ENCODE peak calls at places on chromosomes 16 and 17, in four cellular contexts. One of them, this sample, is unnamed.

GRCh38 chr17:48037036-48037881 is at the start of gene COPZ2:
- DNase-seq in Caco-2: no peak
- DNase-seq in CD4-positive, alpha-beta T cell: peak
- DNase-seq in mammary epithelial cell: no peak
- DNase-seq in this sample: no peak

GRCh38 chr16:77905356-77905920 is 116.9 kb upstream of the CLEC3A start:
- DNase-seq in Caco-2: no peak
- DNase-seq in CD4-positive, alpha-beta T cell: no peak
- DNase-seq in mammary epithelial cell: no peak
- DNase-seq in this sample: no peak

GRCh38 chr17:58585554-58585953 is 71.1 kb upstream of the MTMR4 start:
- DNase-seq in Caco-2: no peak
- DNase-seq in CD4-positive, alpha-beta T cell: no peak
- DNase-seq in mammary epithelial cell: no peak
- DNase-seq in this sample: no peak

GRCh38 chr17:1340371-1340770 is 59.7 kb downstream of the YWHAE start:
- DNase-seq in Caco-2: no peak
- DNase-seq in CD4-positive, alpha-beta T cell: no peak
- DNase-seq in mammary epithelial cell: no peak
- DNase-seq in this sample: no peak

GRCh38 chr16:22191966-22192260 is 14.2 kb upstream of the EEF2K start:
- DNase-seq in Caco-2: no peak
- DNase-seq in CD4-positive, alpha-beta T cell: no peak
- DNase-seq in mammary epithelial cell: peak
- DNase-seq in this sample: no peak

GRCh38 chr17:81322271-81323082 is 27.4 kb upstream of the SLC38A10 start:
- DNase-seq in Caco-2: no peak
- DNase-seq in CD4-positive, alpha-beta T cell: peak
- DNase-seq in mammary epithelial cell: no peak
- DNase-seq in this sample: no peak

GRCh38 chr16:3007957-3008748 is 4.6 kb upstream of the CLDN9 start:
- DNase-seq in Caco-2: peak
- DNase-seq in CD4-positive, alpha-beta T cell: no peak
- DNase-seq in mammary epithelial cell: no peak
- DNase-seq in this sample: no peak

GRCh38 chr16:23280483-23280967 is 21.6 kb upstream of the SCNN1B start:
- DNase-seq in Caco-2: no peak
- DNase-seq in CD4-positive, alpha-beta T cell: no peak
- DNase-seq in mammary epithelial cell: peak
- DNase-seq in this sample: no peak

GRCh38 chr17:38444151-38444550 is 15.9 kb downstream of the ARHGAP23 start:
- DNase-seq in Caco-2: peak
- DNase-seq in CD4-positive, alpha-beta T cell: peak
- DNase-seq in mammary epithelial cell: peak
- DNase-seq in this sample: no peak

GRCh38 chr16:83952587-83952939 is 477 bp upstream of the OSGIN1 start:
- DNase-seq in Caco-2: no peak
- DNase-seq in CD4-positive, alpha-beta T cell: no peak
- DNase-seq in mammary epithelial cell: no peak
- DNase-seq in this sample: no peak

GRCh38 chr16:23597003-23597756 is 1.1 kb upstream of the NDUFAB1 start:
- DNase-seq in Caco-2: peak
- DNase-seq in CD4-positive, alpha-beta T cell: no peak
- DNase-seq in mammary epithelial cell: no peak
- DNase-seq in this sample: no peak

GRCh38 chr17:38585805-38586529 is 19.8 kb downstream of the SRCIN1 start:
- DNase-seq in Caco-2: no peak
- DNase-seq in CD4-positive, alpha-beta T cell: no peak
- DNase-seq in mammary epithelial cell: no peak
- DNase-seq in this sample: no peak

GRCh38 chr16:85759136-85759535 is 8.2 kb upstream of the C16orf74 start:
- DNase-seq in Caco-2: no peak
- DNase-seq in CD4-positive, alpha-beta T cell: no peak
- DNase-seq in mammary epithelial cell: no peak
- DNase-seq in this sample: no peak

GRCh38 chr16:56558024-56558747 is 6.7 kb upstream of the MT4 start:
- DNase-seq in Caco-2: no peak
- DNase-seq in CD4-positive, alpha-beta T cell: no peak
- DNase-seq in mammary epithelial cell: peak
- DNase-seq in this sample: no peak

GRCh38 chr17:58324409-58325288 is 3.9 kb downstream of the TSPOAP1 start:
- DNase-seq in Caco-2: no peak
- DNase-seq in CD4-positive, alpha-beta T cell: no peak
- DNase-seq in mammary epithelial cell: no peak
- DNase-seq in this sample: no peak

GRCh38 chr16:67881557-67882220 is 3.0 kb upstream of the NRN1L start:
- DNase-seq in Caco-2: no peak
- DNase-seq in CD4-positive, alpha-beta T cell: no peak
- DNase-seq in mammary epithelial cell: no peak
- DNase-seq in this sample: no peak

GRCh38 chr16:57107324-57107922 is 15.0 kb downstream of the CPNE2 start:
- DNase-seq in Caco-2: no peak
- DNase-seq in CD4-positive, alpha-beta T cell: no peak
- DNase-seq in mammary epithelial cell: no peak
- DNase-seq in this sample: no peak

GRCh38 chr17:65254166-65254565 is 117.0 kb downstream of the RGS9 start:
- DNase-seq in Caco-2: no peak
- DNase-seq in CD4-positive, alpha-beta T cell: no peak
- DNase-seq in mammary epithelial cell: no peak
- DNase-seq in this sample: no peak

GRCh38 chr16:1271380-1271749 is 15.5 kb downstream of the TPSD1 start:
- DNase-seq in Caco-2: no peak
- DNase-seq in CD4-positive, alpha-beta T cell: no peak
- DNase-seq in mammary epithelial cell: no peak
- DNase-seq in this sample: no peak

GRCh38 chr17:49414271-49414621 is 436 bp downstream of the PHB1 start:
- DNase-seq in Caco-2: peak
- DNase-seq in CD4-positive, alpha-beta T cell: no peak
- DNase-seq in mammary epithelial cell: no peak
- DNase-seq in this sample: no peak

GRCh38 chr17:66944365-66945203 is 19.9 kb upstream of the CACNG4 start:
- DNase-seq in Caco-2: no peak
- DNase-seq in CD4-positive, alpha-beta T cell: no peak
- DNase-seq in mammary epithelial cell: no peak
- DNase-seq in this sample: no peak

GRCh38 chr17:42055496-42055895 is 5.1 kb upstream of the C17orf113 start:
- DNase-seq in Caco-2: no peak
- DNase-seq in CD4-positive, alpha-beta T cell: no peak
- DNase-seq in mammary epithelial cell: no peak
- DNase-seq in this sample: no peak

GRCh38 chr16:3756113-3756512 is 38.8 kb upstream of the TRAP1 start:
- DNase-seq in Caco-2: no peak
- DNase-seq in CD4-positive, alpha-beta T cell: no peak
- DNase-seq in mammary epithelial cell: no peak
- DNase-seq in this sample: no peak

GRCh38 chr17:78882546-78883089 is 20.4 kb downstream of the CEP295NL start:
- DNase-seq in Caco-2: no peak
- DNase-seq in CD4-positive, alpha-beta T cell: no peak
- DNase-seq in mammary epithelial cell: no peak
- DNase-seq in this sample: no peak

GRCh38 chr16:84932691-84933090 is 78.6 kb downstream of the ZDHHC7 start:
- DNase-seq in Caco-2: no peak
- DNase-seq in CD4-positive, alpha-beta T cell: no peak
- DNase-seq in mammary epithelial cell: no peak
- DNase-seq in this sample: no peak

GRCh38 chr16:3878610-3879009 is 1.9 kb downstream of the CREBBP start:
- DNase-seq in Caco-2: no peak
- DNase-seq in CD4-positive, alpha-beta T cell: no peak
- DNase-seq in mammary epithelial cell: no peak
- DNase-seq in this sample: no peak

GRCh38 chr17:44996304-44996703 is 28.2 kb upstream of the C1QL1 start:
- DNase-seq in Caco-2: no peak
- DNase-seq in CD4-positive, alpha-beta T cell: no peak
- DNase-seq in mammary epithelial cell: no peak
- DNase-seq in this sample: no peak

GRCh38 chr17:42571435-42572225 is 4.7 kb downstream of the MLX start:
- DNase-seq in Caco-2: no peak
- DNase-seq in CD4-positive, alpha-beta T cell: no peak
- DNase-seq in mammary epithelial cell: no peak
- DNase-seq in this sample: no peak

GRCh38 chr16:9846362-9847099 is 335.7 kb downstream of the GRIN2A start:
- DNase-seq in Caco-2: no peak
- DNase-seq in CD4-positive, alpha-beta T cell: no peak
- DNase-seq in mammary epithelial cell: no peak
- DNase-seq in this sample: no peak

GRCh38 chr17:7380321-7380720 is 568 bp upstream of the TNK1 start:
- DNase-seq in Caco-2: no peak
- DNase-seq in CD4-positive, alpha-beta T cell: no peak
- DNase-seq in mammary epithelial cell: no peak
- DNase-seq in this sample: no peak

GRCh38 chr16:57938936-57939871 is 31.7 kb downstream of the CNGB1 start:
- DNase-seq in Caco-2: no peak
- DNase-seq in CD4-positive, alpha-beta T cell: no peak
- DNase-seq in mammary epithelial cell: peak
- DNase-seq in this sample: no peak

GRCh38 chr17:2416010-2416734 is 15.3 kb upstream of the MNT start:
- DNase-seq in Caco-2: peak
- DNase-seq in CD4-positive, alpha-beta T cell: peak
- DNase-seq in mammary epithelial cell: peak
- DNase-seq in this sample: peak

GRCh38 chr16:45454-45853 is 8.0 kb downstream of the POLR3K start:
- DNase-seq in Caco-2: no peak
- DNase-seq in CD4-positive, alpha-beta T cell: no peak
- DNase-seq in mammary epithelial cell: no peak
- DNase-seq in this sample: no peak

GRCh38 chr16:44655-45054 is 8.8 kb downstream of the POLR3K start:
- DNase-seq in Caco-2: no peak
- DNase-seq in CD4-positive, alpha-beta T cell: no peak
- DNase-seq in mammary epithelial cell: no peak
- DNase-seq in this sample: no peak

GRCh38 chr16:43294-43693 is 10.1 kb downstream of the POLR3K start:
- DNase-seq in Caco-2: no peak
- DNase-seq in CD4-positive, alpha-beta T cell: no peak
- DNase-seq in mammary epithelial cell: no peak
- DNase-seq in this sample: no peak

GRCh38 chr16:50769-51591 is 2.4 kb downstream of the POLR3K start:
- DNase-seq in Caco-2: no peak
- DNase-seq in CD4-positive, alpha-beta T cell: no peak
- DNase-seq in mammary epithelial cell: no peak
- DNase-seq in this sample: no peak

GRCh38 chr16:47234-47633 is 6.2 kb downstream of the POLR3K start:
- DNase-seq in Caco-2: no peak
- DNase-seq in CD4-positive, alpha-beta T cell: no peak
- DNase-seq in mammary epithelial cell: no peak
- DNase-seq in this sample: no peak
- TF ChIP-seq CTCF in Caco-2: no peak
- TF ChIP-seq CTCF in CD4-positive, alpha-beta T cell: no peak
- TF ChIP-seq CTCF in mammary epithelial cell: no peak
- TF ChIP-seq CTCF in this sample: no peak

DNA sequence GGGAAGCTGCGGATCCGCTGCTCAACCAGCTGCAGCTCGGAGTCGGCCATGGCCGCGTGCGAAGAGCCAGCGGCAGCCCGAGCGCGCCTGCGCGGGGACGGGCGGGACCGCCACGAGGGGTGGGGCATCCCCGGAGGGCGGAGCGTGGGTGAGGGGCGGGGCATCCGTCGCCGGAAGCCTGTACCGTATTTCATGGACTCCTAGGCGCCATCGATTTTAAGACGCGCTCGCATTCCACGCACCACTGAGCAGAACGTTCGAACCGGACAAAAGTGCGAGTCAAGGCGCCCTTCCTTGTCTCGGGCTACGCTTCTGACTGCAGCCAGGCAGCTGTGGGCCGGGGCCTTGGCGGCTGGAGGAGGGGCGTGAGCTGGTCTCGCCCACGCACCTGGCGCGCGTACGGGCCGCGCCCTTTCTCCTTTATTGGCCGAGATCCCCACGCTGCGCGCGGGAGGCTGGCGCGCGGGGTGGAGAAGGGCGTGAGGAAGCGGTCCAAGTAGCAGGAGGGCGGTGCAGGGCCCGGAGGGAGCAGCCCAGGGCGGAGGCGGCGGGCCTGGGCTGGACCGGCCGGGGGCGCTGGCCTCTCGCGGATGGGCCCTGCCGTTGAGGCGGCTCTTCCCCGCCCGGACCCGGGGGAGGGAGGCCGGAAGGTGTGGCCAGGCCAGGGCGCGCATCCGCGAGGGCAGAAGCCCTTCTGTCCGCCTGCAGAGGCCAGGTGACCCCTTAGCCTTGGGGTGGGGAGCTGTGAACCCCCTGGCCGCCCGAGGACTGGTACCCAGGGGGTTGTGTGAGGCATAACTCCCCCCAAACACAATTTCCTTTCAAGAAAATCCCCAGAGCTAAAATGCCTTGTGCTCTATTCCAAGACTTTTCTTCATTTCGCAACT is at the start of gene APRT:
- DNase-seq in Caco-2: peak
- DNase-seq in CD4-positive, alpha-beta T cell: peak
- DNase-seq in mammary epithelial cell: peak
- DNase-seq in this sample: peak
- TF ChIP-seq CTCF in Caco-2: no peak
- TF ChIP-seq CTCF in CD4-positive, alpha-beta T cell: peak
- TF ChIP-seq CTCF in mammary epithelial cell: no peak
- TF ChIP-seq CTCF in this sample: peak

GRCh38 chr16:30046588-30046987 is 15.5 kb upstream of the TLCD3B start:
- DNase-seq in Caco-2: no peak
- DNase-seq in CD4-positive, alpha-beta T cell: no peak
- DNase-seq in mammary epithelial cell: no peak
- DNase-seq in this sample: no peak

GRCh38 chr16:30046178-30046577 is 15.1 kb upstream of the TLCD3B start:
- DNase-seq in Caco-2: no peak
- DNase-seq in CD4-positive, alpha-beta T cell: no peak
- DNase-seq in mammary epithelial cell: no peak
- DNase-seq in this sample: no peak

GRCh38 chr16:30040221-30040620 is 9.2 kb upstream of the TLCD3B start:
- DNase-seq in Caco-2: no peak
- DNase-seq in CD4-positive, alpha-beta T cell: no peak
- DNase-seq in mammary epithelial cell: no peak
- DNase-seq in this sample: no peak

GRCh38 chr16:30041841-30042240 is 10.8 kb upstream of the TLCD3B start:
- DNase-seq in Caco-2: no peak
- DNase-seq in CD4-positive, alpha-beta T cell: no peak
- DNase-seq in mammary epithelial cell: no peak
- DNase-seq in this sample: no peak
- TF ChIP-seq CTCF in Caco-2: peak
- TF ChIP-seq CTCF in CD4-positive, alpha-beta T cell: peak
- TF ChIP-seq CTCF in mammary epithelial cell: peak
- TF ChIP-seq CTCF in this sample: peak

GRCh38 chr17:76688165-76688622 is 22.6 kb downstream of the MXRA7 start:
- DNase-seq in Caco-2: no peak
- DNase-seq in CD4-positive, alpha-beta T cell: no peak
- DNase-seq in mammary epithelial cell: peak
- DNase-seq in this sample: no peak
- TF ChIP-seq CTCF in Caco-2: no peak
- TF ChIP-seq CTCF in CD4-positive, alpha-beta T cell: no peak
- TF ChIP-seq CTCF in mammary epithelial cell: no peak
- TF ChIP-seq CTCF in this sample: no peak

This sample was measured in type B pancreatic cell.